ENCODE peak calls at places on chromosomes 6 and 20, in four cellular contexts. Y is effector memory CD4-positive, alpha-beta T cell; K is iPS DF 6.9; J is spleen. N is an unnamed sample.

GRCh38 chr6:157867155-157867559 is 44.1 kb downstream of the SNX9 start:
- DNase-seq in Y (no peak), J (no peak), K (no peak), N (no peak)

GRCh38 chr6:124029535-124029934 is 225.9 kb downstream of the NKAIN2 start:
- DNase-seq in Y (no peak), K (no peak), J (no peak), N (no peak)

GRCh38 chr6:1407499-1407990 is 18.2 kb downstream of the FOXF2 start:
- DNase-seq in K (no peak), Y (no peak), J (no peak), N (no peak)

GRCh38 chr20:17626217-17627007 is 55.6 kb downstream of the RRBP1 start:
- DNase-seq in J (peak), K (no peak), Y (no peak), N (peak)

GRCh38 chr6:150243620-150244314 is 100.9 kb downstream of the PPP1R14C start:
- DNase-seq in Y (no peak), J (no peak), K (no peak), N (no peak)

GRCh38 chr20:63457737-63458136 is 14.7 kb downstream of the KCNQ2 start:
- DNase-seq in K (no peak), J (peak), Y (no peak), N (peak)

GRCh38 chr6:80553071-80553740 is 446.7 kb downstream of the BCKDHB start:
- DNase-seq in Y (no peak), J (no peak), K (no peak), N (no peak)

GRCh38 chr6:100057941-100058340 is 63.9 kb upstream of the MCHR2 start:
- DNase-seq in J (no peak), Y (no peak), K (no peak), N (no peak)

GRCh38 chr6:106547053-106547414 is 82.3 kb downstream of the RTN4IP1 start:
- DNase-seq in J (no peak), K (no peak), Y (no peak), N (no peak)

GRCh38 chr20:59221881-59222238 is 58.2 kb downstream of the ZNF831 start:
- DNase-seq in J (no peak), K (no peak), Y (no peak), N (no peak)

GRCh38 chr6:31529329-31530150 is 778 bp downstream of the MCCD1 start:
- DNase-seq in K (no peak), J (no peak), Y (no peak), N (no peak)

GRCh38 chr6:25369043-25369442 is 89.9 kb downstream of the CARMIL1 start:
- DNase-seq in K (no peak), Y (no peak), J (no peak), N (peak)

GRCh38 chr6:132131777-132132176 is 180.6 kb upstream of the CCN2 start:
- DNase-seq in J (no peak), K (no peak), Y (no peak), N (peak)

GRCh38 chr20:60091284-60091683 is 133.1 kb downstream of the CDH26 start:
- DNase-seq in Y (no peak), J (no peak), K (no peak), N (no peak)

GRCh38 chr20:32522775-32523612 is 62.1 kb downstream of the NOL4L start:
- DNase-seq in K (no peak), Y (no peak), J (peak), N (no peak)

GRCh38 chr20:10954137-10954840 is 280.5 kb upstream of the JAG1 start:
- DNase-seq in J (no peak), Y (no peak), K (no peak), N (no peak)

GRCh38 chr6:15969236-15969778 is 159.6 kb upstream of the MYLIP start:
- DNase-seq in J (no peak), Y (no peak), K (no peak), N (no peak)

GRCh38 chr6:112831022-112831421 is 483.9 kb downstream of the RFPL4B start:
- DNase-seq in Y (no peak), K (no peak), J (no peak), N (no peak)

GRCh38 chr20:23180451-23180921 is 94.4 kb upstream of the CD93 start:
- DNase-seq in K (no peak), Y (no peak), J (peak), N (peak)

GRCh38 chr20:20741067-20742045 is 28.9 kb upstream of the RALGAPA2 start:
- DNase-seq in J (no peak), K (no peak), Y (no peak), N (no peak)

GRCh38 chr6:70667256-70667710 is 400 bp upstream of the SMAP1 start:
- DNase-seq in Y (no peak), J (no peak), K (no peak), N (no peak)

DNA sequence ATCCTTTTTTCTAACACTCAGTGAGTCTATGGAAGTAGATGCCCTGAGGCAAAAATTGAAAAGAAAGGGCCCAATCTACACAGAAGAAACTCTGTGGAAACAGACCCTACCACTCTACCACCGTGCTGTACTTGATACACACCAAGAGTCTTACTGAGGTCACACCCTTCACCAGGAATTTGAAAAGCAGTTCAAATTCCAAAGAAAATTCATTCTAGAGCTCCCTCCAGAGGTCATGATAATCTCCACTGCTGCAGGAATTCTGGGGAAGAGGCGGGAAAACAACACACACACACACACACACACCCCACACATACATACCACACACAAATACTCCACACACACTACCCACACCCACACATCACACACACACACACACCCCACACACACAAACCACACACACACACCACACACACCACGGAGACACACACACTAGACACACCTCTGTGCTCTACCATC is 336.8 kb downstream of the HDGFL1 start:
- DNase-seq in K (peak), Y (no peak), J (no peak), N (no peak)
- H3K27ac ChIP-seq in K (no peak), Y (no peak), J (no peak), N (no peak)

GRCh38 chr6:43952746-43953145 is 174.5 kb downstream of the MRPL14 start:
- DNase-seq in J (no peak), Y (no peak), K (no peak), N (no peak)
- H3K27ac ChIP-seq in J (no peak), Y (no peak), K (no peak), N (peak)

GRCh38 chr6:3340358-3340798 is 81.6 kb downstream of the PSMG4 start:
- DNase-seq in J (no peak), K (no peak), Y (no peak), N (no peak)

GRCh38 chr6:3340891-3341290 is 82.1 kb downstream of the PSMG4 start:
- DNase-seq in J (no peak), Y (no peak), K (no peak), N (no peak)

GRCh38 chr6:3343089-3343901 is 84.5 kb downstream of the PSMG4 start:
- DNase-seq in J (no peak), K (no peak), Y (no peak), N (no peak)

GRCh38 chr6:3337521-3338350 is 79.0 kb downstream of the PSMG4 start:
- DNase-seq in J (no peak), Y (no peak), K (no peak), N (no peak)

GRCh38 chr6:3341467-3341866 is 82.7 kb downstream of the PSMG4 start:
- DNase-seq in Y (no peak), J (no peak), K (no peak), N (no peak)
- H3K27ac ChIP-seq in Y (no peak), J (no peak), K (no peak), N (no peak)

GRCh38 chr6:92538296-92538695 is 881.1 kb downstream of the EPHA7 start:
- DNase-seq in K (no peak), Y (no peak), J (no peak), N (no peak)
- H3K27ac ChIP-seq in K (no peak), Y (no peak), J (no peak), N (no peak)

DNA sequence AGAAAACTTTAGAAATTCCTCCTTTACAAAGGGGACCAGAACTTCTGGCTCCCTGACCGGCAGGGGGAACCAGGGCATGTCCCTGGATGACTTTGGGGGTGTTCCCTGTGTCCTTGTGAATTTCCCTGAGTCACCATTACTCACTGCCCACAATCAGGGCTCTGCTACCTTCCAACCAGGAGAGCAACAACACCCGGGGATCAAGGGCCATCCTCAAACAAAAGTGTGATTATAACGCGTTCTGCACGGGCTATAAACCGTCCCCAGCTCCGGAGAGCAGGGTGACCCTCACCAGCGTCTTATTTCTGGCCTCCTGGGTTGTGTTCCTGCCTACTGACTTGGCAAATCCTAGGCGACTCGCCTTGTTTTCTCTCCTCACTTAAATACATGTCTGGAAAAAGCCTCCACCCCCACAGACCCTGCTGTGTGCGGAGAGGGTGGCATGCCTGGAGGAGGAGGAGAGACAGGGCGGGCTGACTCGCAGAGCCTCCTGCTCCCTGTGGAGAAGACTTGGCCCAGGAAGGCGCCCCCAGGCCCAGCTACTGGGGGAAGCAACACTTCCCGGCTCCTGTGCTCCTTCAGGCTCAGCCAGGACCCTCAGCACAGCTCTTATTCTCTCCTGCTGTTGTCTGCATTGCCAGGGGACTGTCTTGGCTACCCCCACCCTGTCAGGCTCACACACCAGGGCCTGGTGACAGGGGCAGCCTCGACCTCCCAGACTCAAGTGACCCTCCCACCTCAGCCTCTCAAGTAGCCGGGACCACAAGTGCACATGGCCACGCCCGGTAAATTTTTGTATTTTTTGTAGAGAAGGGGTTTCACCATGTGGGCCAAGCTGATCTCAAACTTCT is 54.1 kb downstream of the FGD2 start:
- DNase-seq in J (peak), K (peak), Y (no peak), N (peak)
- H3K27ac ChIP-seq in J (peak), K (no peak), Y (no peak), N (peak)

N was measured in left ventricle myocardium inferior.